ENCODE peak calls at places on chromosome 18, in four cellular contexts. One of them, this sample, is unnamed.

GRCh38 chr18:45073556-45073955 is 392.9 kb downstream of the SETBP1 start:
- DNase-seq in tibial nerve: no peak
- DNase-seq in heart left ventricle: no peak
- DNase-seq in right lobe of liver: no peak
- DNase-seq in this sample: no peak

GRCh38 chr18:52394602-52395001 is 54.6 kb downstream of the DCC start:
- DNase-seq in heart left ventricle: no peak
- DNase-seq in right lobe of liver: no peak
- DNase-seq in tibial nerve: no peak
- DNase-seq in this sample: no peak

GRCh38 chr18:58615150-58616132 is 13.4 kb downstream of the ALPK2 start:
- DNase-seq in right lobe of liver: no peak
- DNase-seq in tibial nerve: no peak
- DNase-seq in heart left ventricle: no peak
- DNase-seq in this sample: peak; percentile 50

GRCh38 chr18:33757037-33757436 is 179.0 kb downstream of the ASXL3 start:
- DNase-seq in heart left ventricle: no peak
- DNase-seq in tibial nerve: no peak
- DNase-seq in right lobe of liver: no peak
- DNase-seq in this sample: no peak

GRCh38 chr18:54769526-54770464 is 58.5 kb upstream of the RAB27B start:
- DNase-seq in right lobe of liver: no peak
- DNase-seq in heart left ventricle: no peak
- DNase-seq in tibial nerve: no peak
- DNase-seq in this sample: no peak

GRCh38 chr18:76544511-76545350 is 49.7 kb upstream of the ZNF516 start:
- DNase-seq in right lobe of liver: no peak
- DNase-seq in heart left ventricle: no peak
- DNase-seq in tibial nerve: no peak
- DNase-seq in this sample: no peak

GRCh38 chr18:12278153-12278764 is 24.1 kb downstream of the CIDEA start:
- DNase-seq in heart left ventricle: peak; percentile 45
- DNase-seq in right lobe of liver: no peak
- DNase-seq in tibial nerve: no peak
- DNase-seq in this sample: no peak

GRCh38 chr18:50696436-50696835 is 123.4 kb downstream of the MRO start:
- DNase-seq in tibial nerve: no peak
- DNase-seq in heart left ventricle: no peak
- DNase-seq in right lobe of liver: no peak
- DNase-seq in this sample: no peak

GRCh38 chr18:5393779-5394178 is 98.3 kb upstream of the ZBTB14 start:
- DNase-seq in right lobe of liver: no peak
- DNase-seq in heart left ventricle: no peak
- DNase-seq in tibial nerve: no peak
- DNase-seq in this sample: no peak

GRCh38 chr18:78976697-78977626 is 2.7 kb upstream of the SALL3 start:
- DNase-seq in tibial nerve: no peak
- DNase-seq in heart left ventricle: no peak
- DNase-seq in right lobe of liver: no peak
- DNase-seq in this sample: no peak

GRCh38 chr18:11976882-11977281 is 4.4 kb upstream of the IMPA2 start:
- DNase-seq in heart left ventricle: no peak
- DNase-seq in right lobe of liver: no peak
- DNase-seq in tibial nerve: no peak
- DNase-seq in this sample: no peak

GRCh38 chr18:79229451-79229850 is 160.3 kb downstream of the ATP9B start:
- DNase-seq in tibial nerve: no peak
- DNase-seq in heart left ventricle: no peak
- DNase-seq in right lobe of liver: no peak
- DNase-seq in this sample: no peak

GRCh38 chr18:61854578-61854977 is 38.2 kb downstream of the RNF152 start:
- DNase-seq in tibial nerve: no peak
- DNase-seq in right lobe of liver: no peak
- DNase-seq in heart left ventricle: no peak
- DNase-seq in this sample: no peak

GRCh38 chr18:23077493-23078256 is 57.6 kb upstream of the CABLES1 start:
- DNase-seq in heart left ventricle: no peak
- DNase-seq in tibial nerve: no peak
- DNase-seq in right lobe of liver: no peak
- DNase-seq in this sample: no peak

GRCh38 chr18:31659574-31660149 is 24.7 kb downstream of the B4GALT6 start:
- DNase-seq in right lobe of liver: no peak
- DNase-seq in heart left ventricle: no peak
- DNase-seq in tibial nerve: no peak
- DNase-seq in this sample: no peak

GRCh38 chr18:78728301-78729098 is 251.1 kb upstream of the SALL3 start:
- DNase-seq in right lobe of liver: no peak
- DNase-seq in tibial nerve: no peak
- DNase-seq in heart left ventricle: no peak
- DNase-seq in this sample: no peak

GRCh38 chr18:57930476-57930875 is 113.5 kb upstream of the NEDD4L start:
- DNase-seq in heart left ventricle: no peak
- DNase-seq in tibial nerve: no peak
- DNase-seq in right lobe of liver: no peak
- DNase-seq in this sample: no peak

GRCh38 chr18:59502899-59503245 is 143.8 kb upstream of the LMAN1 start:
- DNase-seq in right lobe of liver: no peak
- DNase-seq in heart left ventricle: no peak
- DNase-seq in tibial nerve: no peak
- DNase-seq in this sample: no peak

DNA sequence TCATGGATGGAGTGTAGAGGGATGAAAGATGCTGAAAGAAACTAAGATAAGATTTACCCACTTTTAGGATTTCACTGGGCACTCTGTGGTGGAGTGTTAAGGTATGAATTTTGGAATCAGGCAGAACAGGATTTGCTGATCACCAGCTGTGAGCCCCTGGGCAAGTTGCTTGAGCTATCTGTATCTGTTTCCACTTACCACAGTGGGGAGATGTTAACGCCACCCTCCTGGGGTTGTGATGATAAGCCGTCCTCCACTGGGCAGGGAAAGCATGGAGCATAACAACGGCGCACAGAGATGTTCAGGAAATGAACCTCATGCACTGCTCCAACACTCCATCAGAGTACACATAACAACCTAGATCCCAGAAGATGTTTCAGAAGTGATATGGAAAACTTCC is 160.6 kb downstream of the MTCL1 start:
- DNase-seq in heart left ventricle: no peak
- DNase-seq in right lobe of liver: no peak
- DNase-seq in tibial nerve: no peak
- DNase-seq in this sample: no peak
- TF ChIP-seq CTCF in heart left ventricle: no peak
- TF ChIP-seq CTCF in right lobe of liver: no peak
- TF ChIP-seq CTCF in tibial nerve: no peak
- TF ChIP-seq CTCF in this sample: no peak

GRCh38 chr18:74499633-74500032 is 3.5 kb downstream of the CNDP2 start:
- DNase-seq in tibial nerve: peak; percentile 31
- DNase-seq in right lobe of liver: peak; percentile 91
- DNase-seq in heart left ventricle: peak; percentile 86
- DNase-seq in this sample: no peak
- TF ChIP-seq POLR2A in tibial nerve: no peak
- TF ChIP-seq POLR2A in right lobe of liver: peak; percentile 78
- TF ChIP-seq POLR2A in heart left ventricle: no peak
- TF ChIP-seq POLR2A in this sample: no peak

GRCh38 chr18:63951302-63951705 is 2.2 kb downstream of the HMSD start:
- DNase-seq in right lobe of liver: no peak
- DNase-seq in tibial nerve: no peak
- DNase-seq in heart left ventricle: no peak
- DNase-seq in this sample: no peak
- TF ChIP-seq CTCF in right lobe of liver: no peak
- TF ChIP-seq CTCF in tibial nerve: no peak
- TF ChIP-seq CTCF in heart left ventricle: no peak
- TF ChIP-seq CTCF in this sample: no peak

GRCh38 chr18:9930299-9930884 is 16.6 kb downstream of the VAPA start:
- DNase-seq in right lobe of liver: no peak
- DNase-seq in tibial nerve: no peak
- DNase-seq in heart left ventricle: no peak
- DNase-seq in this sample: no peak

GRCh38 chr18:9926977-9927376 is 13.2 kb downstream of the VAPA start:
- DNase-seq in right lobe of liver: no peak
- DNase-seq in tibial nerve: no peak
- DNase-seq in heart left ventricle: no peak
- DNase-seq in this sample: no peak

GRCh38 chr18:9927392-9928063 is 13.7 kb downstream of the VAPA start:
- DNase-seq in heart left ventricle: no peak
- DNase-seq in tibial nerve: no peak
- DNase-seq in right lobe of liver: no peak
- DNase-seq in this sample: no peak

GRCh38 chr18:9931146-9931545 is 17.3 kb downstream of the VAPA start:
- DNase-seq in right lobe of liver: no peak
- DNase-seq in tibial nerve: no peak
- DNase-seq in heart left ventricle: no peak
- DNase-seq in this sample: no peak

DNA sequence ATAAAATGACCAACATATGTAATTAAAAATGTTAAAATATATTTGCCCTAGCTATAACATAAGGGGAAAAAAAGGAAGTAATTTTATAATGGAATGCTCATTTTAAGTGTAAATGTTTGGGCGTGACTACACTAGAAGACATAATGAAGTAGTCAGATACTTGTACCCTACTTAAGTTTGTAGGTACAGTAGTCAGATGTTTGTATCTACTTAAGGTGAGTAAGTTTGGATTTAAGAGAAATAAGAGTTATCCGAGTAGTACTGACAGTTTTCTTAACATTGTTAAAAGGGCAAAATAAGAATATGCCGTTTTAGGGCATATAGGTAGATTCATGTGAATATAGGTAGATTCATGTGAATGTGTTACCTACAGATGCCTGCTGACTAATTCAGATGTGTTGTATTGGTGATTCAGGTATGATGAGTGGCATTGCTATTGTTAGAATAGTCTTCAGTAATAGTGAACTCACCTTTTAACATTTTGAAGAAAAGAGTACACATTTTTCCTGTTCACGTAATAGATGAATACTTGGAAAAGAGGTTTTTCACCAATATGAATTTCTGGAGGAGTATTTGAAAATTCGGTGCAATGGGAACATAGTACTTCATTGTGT is 14.9 kb downstream of the VAPA start:
- DNase-seq in heart left ventricle: no peak
- DNase-seq in right lobe of liver: no peak
- DNase-seq in tibial nerve: no peak
- DNase-seq in this sample: no peak
- TF ChIP-seq POLR2A in heart left ventricle: no peak
- TF ChIP-seq POLR2A in right lobe of liver: no peak
- TF ChIP-seq POLR2A in tibial nerve: no peak
- TF ChIP-seq POLR2A in this sample: no peak

GRCh38 chr18:7723558-7723957 is 156.4 kb downstream of the PTPRM start:
- DNase-seq in tibial nerve: no peak
- DNase-seq in heart left ventricle: no peak
- DNase-seq in right lobe of liver: no peak
- DNase-seq in this sample: no peak

GRCh38 chr18:7722955-7723354 is 155.8 kb downstream of the PTPRM start:
- DNase-seq in right lobe of liver: no peak
- DNase-seq in tibial nerve: no peak
- DNase-seq in heart left ventricle: no peak
- DNase-seq in this sample: no peak

GRCh38 chr18:7725473-7725872 is 158.4 kb downstream of the PTPRM start:
- DNase-seq in tibial nerve: no peak
- DNase-seq in heart left ventricle: no peak
- DNase-seq in right lobe of liver: no peak
- DNase-seq in this sample: no peak

GRCh38 chr18:7721532-7721931 is 154.4 kb downstream of the PTPRM start:
- DNase-seq in right lobe of liver: no peak
- DNase-seq in tibial nerve: no peak
- DNase-seq in heart left ventricle: no peak
- DNase-seq in this sample: no peak

GRCh38 chr18:7720395-7720794 is 153.3 kb downstream of the PTPRM start:
- DNase-seq in tibial nerve: no peak
- DNase-seq in heart left ventricle: no peak
- DNase-seq in right lobe of liver: no peak
- DNase-seq in this sample: no peak
- TF ChIP-seq CTCF in tibial nerve: no peak
- TF ChIP-seq CTCF in heart left ventricle: no peak
- TF ChIP-seq CTCF in right lobe of liver: no peak
- TF ChIP-seq CTCF in this sample: no peak

DNA sequence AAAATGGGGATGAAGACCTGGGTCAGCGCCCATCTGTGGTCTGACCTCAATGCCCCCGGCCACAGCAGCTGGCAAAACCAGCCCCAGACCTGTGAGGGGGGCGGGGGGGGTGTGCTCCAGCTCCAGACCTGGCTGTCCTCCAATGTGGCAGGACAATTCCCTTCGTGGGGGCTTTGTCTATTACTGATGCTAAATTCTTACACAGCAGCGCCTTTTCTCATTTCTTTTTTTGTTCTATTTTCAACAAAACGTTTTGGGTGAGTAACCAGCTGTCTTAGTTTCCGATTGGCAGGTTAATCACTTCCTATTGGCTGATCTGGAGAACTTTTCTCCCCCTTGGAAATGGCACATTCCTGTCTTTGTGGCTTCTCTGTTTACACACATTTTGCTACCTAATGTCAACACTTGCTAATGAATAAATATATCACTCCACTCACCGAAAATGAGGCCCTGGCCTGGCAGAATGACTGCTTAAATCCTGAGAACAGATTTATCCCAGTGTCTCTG is 4.4 kb downstream of the SMAD7 start:
- DNase-seq in heart left ventricle: no peak
- DNase-seq in tibial nerve: no peak
- DNase-seq in right lobe of liver: no peak
- DNase-seq in this sample: no peak
- TF ChIP-seq POLR2A in heart left ventricle: no peak
- TF ChIP-seq POLR2A in tibial nerve: no peak
- TF ChIP-seq POLR2A in right lobe of liver: peak; percentile 23
- TF ChIP-seq POLR2A in this sample: no peak

DNA sequence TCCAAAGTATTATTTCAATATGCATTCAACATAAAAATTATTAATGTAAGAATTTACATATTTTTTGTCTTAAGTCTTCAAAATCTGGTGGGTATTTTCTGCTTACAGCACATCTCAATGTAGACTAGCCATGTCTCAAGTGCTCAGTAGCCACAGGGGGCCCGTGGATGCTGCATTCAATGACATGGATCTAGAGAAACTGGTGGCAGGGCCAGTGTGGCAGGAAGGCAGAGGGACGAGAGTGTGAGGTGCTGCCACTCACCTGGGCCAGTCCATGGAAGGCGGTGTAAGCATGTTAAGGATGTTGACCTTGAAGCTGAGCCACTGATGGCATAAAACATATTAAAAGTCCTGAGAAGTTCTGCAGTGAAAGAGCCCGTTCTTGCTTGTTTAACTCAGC is 6.2 kb upstream of the LIPG start:
- DNase-seq in heart left ventricle: no peak
- DNase-seq in tibial nerve: no peak
- DNase-seq in right lobe of liver: no peak
- DNase-seq in this sample: no peak
- TF ChIP-seq CTCF in heart left ventricle: no peak
- TF ChIP-seq CTCF in tibial nerve: no peak
- TF ChIP-seq CTCF in right lobe of liver: no peak
- TF ChIP-seq CTCF in this sample: no peak

GRCh38 chr18:35979112-35979511 is 6.6 kb downstream of the RMP24 start:
- DNase-seq in tibial nerve: no peak
- DNase-seq in right lobe of liver: no peak
- DNase-seq in heart left ventricle: no peak
- DNase-seq in this sample: no peak

GRCh38 chr18:35983818-35984217 is 11.3 kb downstream of the RMP24 start:
- DNase-seq in heart left ventricle: no peak
- DNase-seq in tibial nerve: no peak
- DNase-seq in right lobe of liver: no peak
- DNase-seq in this sample: no peak

GRCh38 chr18:35982404-35983114 is 10.1 kb downstream of the RMP24 start:
- DNase-seq in right lobe of liver: no peak
- DNase-seq in heart left ventricle: no peak
- DNase-seq in tibial nerve: no peak
- DNase-seq in this sample: no peak

GRCh38 chr18:35983147-35983546 is 10.7 kb downstream of the RMP24 start:
- DNase-seq in right lobe of liver: no peak
- DNase-seq in tibial nerve: no peak
- DNase-seq in heart left ventricle: no peak
- DNase-seq in this sample: no peak
- TF ChIP-seq POLR2A in right lobe of liver: no peak
- TF ChIP-seq POLR2A in tibial nerve: no peak
- TF ChIP-seq POLR2A in heart left ventricle: no peak
- TF ChIP-seq POLR2A in this sample: no peak

This sample was measured in gastrocnemius medialis.